ENCODE peak calls at places on chromosomes 16 and 17, in nine cellular contexts. J, U, H, Z, W, K, A, B and P are unnamed samples.

GRCh38 chr16:70700101-70701020 is 14.5 kb upstream of the MTSS2 start:
- DNase-seq in H (no peak), Z (no peak), W (no peak), J (no peak), U (no peak), A (no peak), B (no peak), K (no peak), P (no peak)

GRCh38 chr16:89119661-89120141 is 26.0 kb downstream of the ACSF3 start:
- DNase-seq in Z (no peak), J (no peak), U (no peak), H (no peak), W (no peak), A (no peak), B (no peak), K (no peak), P (no peak)

GRCh38 chr16:19884611-19885455 is at the start of gene GPRC5B:
- DNase-seq in A (peak), B (peak), H (peak), Z (peak), J (peak), W (peak), U (no peak), K (no peak), P (peak)

GRCh38 chr17:55641559-55642160 is 81.0 kb downstream of the TMEM100 start:
- DNase-seq in H (peak), B (peak), W (peak), J (peak), K (no peak), A (peak), Z (peak), U (no peak), P (peak)

GRCh38 chr16:89370081-89370511 is 120.3 kb downstream of the ANKRD11 start:
- DNase-seq in H (no peak), K (no peak), W (no peak), B (no peak), U (no peak), Z (no peak), J (no peak), A (no peak), P (no peak)

GRCh38 chr17:21452377-21453143 is 76.4 kb downstream of the KCNJ12 start:
- DNase-seq in K (no peak), U (no peak), W (peak), B (no peak), H (peak), J (peak), Z (no peak), A (peak), P (no peak)

GRCh38 chr16:77548766-77549165 is 113.9 kb upstream of the ADAMTS18 start:
- DNase-seq in W (no peak), K (no peak), B (no peak), J (no peak), A (no peak), Z (no peak), H (no peak), U (no peak), P (no peak)

GRCh38 chr17:45371414-45372324 is 54.8 kb upstream of the MAP3K14 start:
- DNase-seq in H (peak), W (peak), J (peak), A (peak), Z (peak), K (peak), U (no peak), B (no peak), P (peak)

GRCh38 chr17:78174332-78174869 is 6.0 kb downstream of the SYNGR2 start:
- DNase-seq in A (peak), J (peak), W (peak), H (peak), Z (no peak), U (no peak), K (peak), B (no peak), P (peak)

GRCh38 chr17:68351395-68351794 is 60.1 kb downstream of the ARSG start:
- DNase-seq in H (no peak), A (peak), B (no peak), J (peak), U (no peak), Z (no peak), K (no peak), W (no peak), P (no peak)

GRCh38 chr16:89921699-89922476 is 1.3 kb upstream of the TUBB3 start:
- DNase-seq in W (peak), U (no peak), B (peak), K (no peak), A (peak), Z (peak), J (no peak), H (peak), P (peak)

GRCh38 chr17:16973760-16974540 is 2.0 kb upstream of the TNFRSF13B start:
- DNase-seq in H (no peak), U (peak), A (no peak), K (peak), J (no peak), W (no peak), Z (no peak), B (no peak), P (peak)

GRCh38 chr17:58643147-58643546 is 48.7 kb downstream of the TEX14 start:
- DNase-seq in W (no peak), H (no peak), A (no peak), K (no peak), U (no peak), Z (peak), B (no peak), J (no peak), P (no peak)

GRCh38 chr16:48916566-48916965 is 306.6 kb upstream of the N4BP1 start:
- DNase-seq in H (no peak), J (no peak), B (no peak), K (no peak), Z (no peak), U (no peak), A (no peak), W (no peak), P (no peak)

GRCh38 chr17:74779948-74780400 is 3.8 kb upstream of the NAT9 start:
- DNase-seq in B (no peak), A (no peak), W (peak), H (peak), Z (no peak), K (no peak), J (peak), U (peak), P (no peak)

GRCh38 chr16:19884021-19884485 is 595 bp downstream of the GPRC5B start:
- DNase-seq in K (no peak), U (no peak), Z (no peak), H (peak), B (no peak), W (no peak), A (peak), J (no peak), P (no peak)

GRCh38 chr17:74206332-74206818 is 2.9 kb downstream of the RPL38 start:
- DNase-seq in W (no peak), U (no peak), K (no peak), B (no peak), Z (no peak), J (no peak), H (no peak), A (no peak), P (no peak)

GRCh38 chr17:40103082-40103741 is 2.8 kb upstream of the NR1D1 start:
- DNase-seq in B (no peak), J (no peak), K (no peak), Z (no peak), U (no peak), W (peak), H (no peak), A (peak), P (no peak)

GRCh38 chr17:79777844-79778503 is at the start of gene CBX2:
- DNase-seq in U (no peak), A (peak), J (no peak), B (peak), K (no peak), H (peak), W (peak), Z (peak), P (no peak)

GRCh38 chr16:21277927-21278706 is at the start of gene CRYM:
- DNase-seq in A (peak), H (peak), W (peak), J (no peak), B (peak), K (peak), Z (peak), U (no peak), P (no peak)

GRCh38 chr16:24088767-24089166 is 167.4 kb upstream of the CACNG3 start:
- DNase-seq in B (no peak), Z (no peak), J (no peak), K (peak), U (no peak), H (no peak), W (no peak), A (no peak), P (no peak)

GRCh38 chr17:47605006-47605405 is 44.7 kb upstream of the KPNB1 start:
- DNase-seq in W (no peak), B (no peak), H (no peak), Z (no peak), A (no peak), K (no peak), J (no peak), U (no peak), P (no peak)

GRCh38 chr17:62674363-62674739 is 46.9 kb downstream of the MRC2 start:
- DNase-seq in J (no peak), W (no peak), A (no peak), Z (no peak), B (no peak), H (no peak), U (no peak), K (no peak), P (no peak)

GRCh38 chr17:59671386-59671785 is 35.8 kb downstream of the PTRH2 start:
- DNase-seq in H (no peak), W (no peak), B (no peak), A (no peak), J (no peak), K (no peak), U (no peak), Z (no peak), P (no peak)

GRCh38 chr16:5416013-5416412 is 318.4 kb upstream of the EEF2KMT start:
- DNase-seq in Z (no peak), H (no peak), B (no peak), J (no peak), K (no peak), A (no peak), U (no peak), W (no peak), P (no peak)

GRCh38 chr16:12168054-12169018 is 191.8 kb downstream of the SNX29 start:
- DNase-seq in U (no peak), Z (no peak), J (no peak), B (no peak), H (no peak), K (no peak), A (no peak), W (no peak), P (no peak)

GRCh38 chr17:28951991-28952975 is 965 bp upstream of the PHF12 start:
- DNase-seq in K (peak), U (peak), H (peak), A (peak), Z (peak), J (peak), W (peak), B (peak), P (peak)

GRCh38 chr16:55341681-55342080 is 17.7 kb downstream of the IRX6 start:
- DNase-seq in U (no peak), A (no peak), B (no peak), H (no peak), W (no peak), Z (no peak), J (no peak), K (no peak), P (no peak)

GRCh38 chr17:57697891-57698708 is 47.0 kb downstream of the CCDC182 start:
- DNase-seq in J (no peak), A (no peak), B (no peak), U (no peak), K (peak), H (no peak), Z (no peak), W (no peak), P (peak)

GRCh38 chr17:29357821-29358232 is 32.3 kb upstream of the TAOK1 start:
- DNase-seq in Z (no peak), J (no peak), W (no peak), A (no peak), B (no peak), U (peak), H (no peak), K (no peak), P (no peak)

GRCh38 chr16:4733211-4733742 is 794 bp downstream of the ANKS3 start:
- DNase-seq in H (no peak), J (no peak), B (no peak), Z (no peak), A (no peak), U (no peak), W (no peak), K (no peak), P (no peak)

GRCh38 chr17:81987161-81987770 is 9.8 kb downstream of the ASPSCR1 start:
- DNase-seq in B (no peak), W (no peak), U (no peak), A (no peak), Z (no peak), K (no peak), J (no peak), H (no peak), P (no peak)

GRCh38 chr16:4372578-4373355 is 1.1 kb downstream of the VASN start:
- DNase-seq in H (peak), B (no peak), W (peak), A (peak), Z (peak), K (no peak), U (no peak), J (no peak), P (peak)

GRCh38 chr16:50058091-50058771 is 7.5 kb upstream of the HEATR3 start:
- DNase-seq in W (no peak), K (no peak), Z (no peak), B (no peak), U (no peak), H (no peak), A (no peak), J (no peak), P (no peak)
- TF ChIP-seq POLR2A in W (no peak), K (no peak), Z (no peak), B (no peak), U (no peak), H (no peak), A (no peak), J (no peak), P (no peak)

GRCh38 chr16:27259710-27260109 is 8.9 kb downstream of the NSMCE1 start:
- DNase-seq in K (peak), J (no peak), B (no peak), Z (no peak), A (no peak), H (no peak), W (no peak), U (no peak), P (no peak)

GRCh38 chr16:27256861-27257260 is 11.7 kb downstream of the NSMCE1 start:
- DNase-seq in A (no peak), W (no peak), J (no peak), H (no peak), K (peak), B (no peak), Z (no peak), U (no peak), P (no peak)

GRCh38 chr16:27254262-27254811 is 14.2 kb downstream of the NSMCE1 start:
- DNase-seq in Z (no peak), H (no peak), K (peak), U (peak), B (no peak), W (no peak), A (no peak), J (no peak), P (no peak)

GRCh38 chr16:27258241-27258734 is 10.3 kb downstream of the NSMCE1 start:
- DNase-seq in Z (no peak), U (no peak), W (no peak), A (no peak), J (no peak), B (no peak), H (no peak), K (peak), P (no peak)

DNA sequence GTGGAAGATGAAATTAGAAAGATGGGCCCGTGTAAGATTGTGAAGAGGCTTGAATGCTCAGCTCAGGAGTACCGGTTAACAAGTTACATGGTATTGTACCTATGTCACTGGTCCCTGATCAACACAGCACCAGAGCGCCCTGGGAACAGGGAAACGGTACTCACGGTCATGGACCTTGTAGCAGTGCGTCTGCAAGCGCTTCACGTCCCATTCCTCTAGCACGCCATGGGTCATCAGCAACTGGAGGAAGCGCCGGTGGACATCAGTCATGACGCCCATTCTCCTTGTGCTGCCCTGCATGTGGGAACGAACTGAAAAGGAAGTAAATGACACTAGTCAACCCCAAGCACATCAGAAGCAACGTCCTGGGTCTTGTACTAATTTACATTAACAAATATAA is 11.3 kb downstream of the NSMCE1 start:
- DNase-seq in B (no peak), Z (no peak), U (no peak), H (no peak), A (no peak), K (peak), J (no peak), W (no peak), P (no peak)
- TF ChIP-seq EP300 in B (no peak), Z (no peak), U (no peak), H (no peak), A (no peak), K (no peak), J (no peak), W (no peak), P (no peak)

GRCh38 chr17:8965394-8966168 is at the start of gene PIK3R5:
- DNase-seq in H (peak), J (no peak), K (no peak), A (no peak), U (no peak), B (peak), Z (no peak), W (peak), P (no peak)
- TF ChIP-seq POLR2A in H (no peak), J (no peak), K (no peak), A (no peak), U (peak), B (no peak), Z (no peak), W (no peak), P (no peak)

GRCh38 chr16:27111486-27111885 is 44.8 kb downstream of the C16orf82 start:
- DNase-seq in H (no peak), J (no peak), K (no peak), A (no peak), W (no peak), B (no peak), U (no peak), Z (no peak), P (no peak)
- TF ChIP-seq EP300 in H (no peak), J (no peak), K (no peak), A (no peak), W (no peak), B (no peak), U (no peak), Z (no peak), P (no peak)

DNA sequence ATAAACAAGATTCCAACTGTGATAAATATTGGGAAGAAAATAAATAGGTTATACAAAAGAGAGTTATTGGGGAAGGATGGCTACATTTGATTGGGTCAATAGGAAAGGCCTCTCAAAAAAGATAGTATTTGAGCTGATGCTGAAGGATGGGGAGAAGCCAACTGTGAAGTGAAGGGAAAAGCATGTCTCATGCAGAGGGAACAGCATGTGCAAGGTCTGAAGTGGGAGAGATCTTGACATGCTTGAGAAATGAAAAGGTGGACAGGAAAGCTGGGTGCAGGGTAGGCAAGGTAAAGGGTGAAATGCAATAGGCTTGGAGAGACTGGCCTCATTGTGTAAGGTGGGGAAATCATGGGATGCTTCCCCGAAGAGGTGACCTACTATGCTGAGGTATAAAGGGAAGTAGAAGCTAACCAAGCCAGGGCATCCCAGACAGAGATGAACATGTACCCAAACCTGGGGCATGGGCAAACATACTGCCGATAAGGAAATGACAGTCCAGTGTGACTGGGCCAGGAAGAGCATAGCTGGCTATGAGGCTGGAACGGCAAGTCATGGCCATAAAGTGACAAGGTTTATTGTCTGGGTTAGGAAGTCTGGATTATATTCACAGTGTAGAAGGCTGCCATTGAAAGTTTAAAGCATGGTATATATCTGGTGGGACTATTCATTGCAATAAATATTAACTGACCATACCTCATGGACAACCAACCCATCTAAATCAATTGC is 91.2 kb downstream of the TOX3 start:
- DNase-seq in B (no peak), H (no peak), W (no peak), J (no peak), A (no peak), K (no peak), Z (no peak), U (no peak), P (no peak)
- TF ChIP-seq POLR2A in B (no peak), H (no peak), W (no peak), J (no peak), A (no peak), K (no peak), Z (no peak), U (no peak), P (no peak)

GRCh38 chr17:80946449-80946848 is 45.2 kb upstream of the CHMP6 start:
- DNase-seq in H (no peak), A (no peak), U (no peak), W (no peak), J (no peak), K (no peak), Z (no peak), B (no peak), P (no peak)

GRCh38 chr17:80945736-80946135 is 45.9 kb upstream of the CHMP6 start:
- DNase-seq in Z (no peak), B (no peak), H (no peak), A (no peak), K (no peak), U (no peak), W (no peak), J (no peak), P (peak)

GRCh38 chr17:80948091-80948960 is 43.3 kb upstream of the CHMP6 start:
- DNase-seq in J (no peak), Z (no peak), U (no peak), W (no peak), A (no peak), B (no peak), H (no peak), K (no peak), P (peak)

GRCh38 chr17:80948961-80949450 is 42.6 kb upstream of the CHMP6 start:
- DNase-seq in B (no peak), H (no peak), W (no peak), J (no peak), K (no peak), A (no peak), Z (no peak), U (no peak), P (peak)

GRCh38 chr17:80947200-80947940 is 44.3 kb upstream of the CHMP6 start:
- DNase-seq in W (no peak), K (no peak), H (no peak), B (no peak), U (no peak), Z (no peak), A (no peak), J (no peak), P (peak)
- TF ChIP-seq EP300 in W (no peak), K (no peak), H (no peak), B (no peak), U (no peak), Z (no peak), A (no peak), J (no peak), P (no peak)

DNA sequence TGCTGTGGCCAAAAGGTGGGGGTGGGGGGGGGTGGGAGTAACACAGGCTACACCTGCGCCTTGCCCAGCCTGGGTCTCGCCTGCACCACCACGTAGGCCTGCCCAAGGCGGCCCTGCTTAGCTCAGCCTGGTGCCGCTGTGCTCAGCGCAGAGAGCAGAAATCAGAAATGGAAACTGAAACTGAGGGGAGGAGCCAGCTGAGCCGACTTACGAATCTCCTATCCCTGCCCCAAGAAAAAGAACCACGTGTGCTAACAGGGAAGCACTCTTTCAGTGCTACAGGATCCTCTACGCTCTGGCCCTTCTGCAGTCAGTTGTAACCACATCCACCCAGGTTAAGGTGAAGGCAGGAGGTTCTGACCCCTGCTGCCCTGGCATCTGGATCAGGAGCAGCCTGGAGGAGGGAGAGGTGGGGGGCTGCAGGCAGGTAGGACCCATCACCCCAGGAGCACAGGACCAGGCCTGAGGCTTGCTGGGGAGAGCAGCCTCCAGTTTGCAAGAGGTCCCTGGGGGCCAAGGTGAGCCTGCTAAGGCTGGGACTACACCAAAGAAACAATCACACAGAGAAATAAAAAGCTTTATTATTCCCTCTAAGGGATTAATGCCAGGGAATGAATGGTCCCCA is at the start of gene DHX58:
- DNase-seq in A (peak), Z (peak), W (peak), K (peak), U (peak), J (peak), H (peak), B (peak), P (no peak)
- TF ChIP-seq POLR2A in A (peak), Z (no peak), W (no peak), K (no peak), U (peak), J (peak), H (no peak), B (peak), P (no peak)